ENCODE peak calls at places on chromosomes 16 and 17, in eight cellular contexts. S is heart left ventricle; B is left ventricle myocardium inferior; V is gastrocnemius medialis; E is AG04450; W is thoracic aorta; Y is CD4-positive, alpha-beta T cell; H is endodermal cell. N is an unnamed sample.

GRCh38 chr17:50458290-50458689 is 10.4 kb downstream of the CHAD start:
- DNase-seq in S (no peak), B (no peak), V (no peak), E (no peak), W (no peak), Y (no peak), H (no peak), N (no peak)

GRCh38 chr16:53022374-53022773 is 30.3 kb downstream of the CHD9NB start:
- DNase-seq in S (no peak), B (no peak), V (no peak), E (peak), W (no peak), Y (no peak), H (peak), N (no peak)

GRCh38 chr16:78957328-78958100 is 643.0 kb downstream of the MAF start:
- DNase-seq in S (no peak), B (no peak), V (no peak), E (no peak), W (no peak), Y (no peak), H (no peak), N (no peak)

GRCh38 chr16:77449208-77449607 is 14.4 kb upstream of the ADAMTS18 start:
- DNase-seq in S (no peak), B (no peak), V (no peak), E (no peak), W (no peak), Y (no peak), H (no peak), N (no peak)

GRCh38 chr17:68290268-68290954 is 516 bp downstream of the SLC16A6 start:
- DNase-seq in S (no peak), B (peak), V (peak), E (no peak), W (no peak), Y (peak), H (peak), N (peak)

GRCh38 chr16:56748191-56748590 is 18.3 kb downstream of the NUP93 start:
- DNase-seq in S (no peak), B (no peak), V (no peak), E (no peak), W (no peak), Y (no peak), H (no peak), N (no peak)

GRCh38 chr16:23268561-23268960 is 33.5 kb upstream of the SCNN1B start:
- DNase-seq in S (no peak), B (no peak), V (no peak), E (no peak), W (no peak), Y (no peak), H (no peak), N (no peak)

GRCh38 chr17:47882247-47882646 is 13.8 kb upstream of the SP2 start:
- DNase-seq in S (no peak), B (no peak), V (no peak), E (no peak), W (no peak), Y (no peak), H (no peak), N (no peak)

GRCh38 chr17:60328679-60329078 is 63.3 kb downstream of the USP32 start:
- DNase-seq in S (no peak), B (no peak), V (no peak), E (no peak), W (no peak), Y (no peak), H (peak), N (no peak)

GRCh38 chr16:53849994-53850393 is 146.0 kb downstream of the FTO start:
- DNase-seq in S (no peak), B (no peak), V (no peak), E (no peak), W (no peak), Y (no peak), H (no peak), N (no peak)

GRCh38 chr16:78325532-78325931 is 226.1 kb downstream of the WWOX start:
- DNase-seq in S (no peak), B (no peak), V (no peak), E (no peak), W (no peak), Y (no peak), H (no peak), N (no peak)

GRCh38 chr17:19707728-19708221 is 8.6 kb downstream of the SLC47A2 start:
- DNase-seq in S (no peak), B (no peak), V (no peak), E (no peak), W (no peak), Y (no peak), H (peak), N (no peak)

GRCh38 chr17:17445925-17446665 is 30.7 kb upstream of the MED9 start:
- DNase-seq in S (no peak), B (no peak), V (peak), E (peak), W (no peak), Y (no peak), H (peak), N (no peak)

GRCh38 chr16:12639044-12639443 is 164.6 kb downstream of the CPPED1 start:
- DNase-seq in S (no peak), B (no peak), V (no peak), E (no peak), W (no peak), Y (no peak), H (no peak), N (no peak)

GRCh38 chr17:37461668-37462067 is 28.0 kb upstream of the DUSP14 start:
- DNase-seq in S (no peak), B (no peak), V (no peak), E (no peak), W (no peak), Y (no peak), H (no peak), N (no peak)

GRCh38 chr17:144936-145670 is 7.7 kb downstream of the SCGB1C2 start:
- DNase-seq in S (no peak), B (peak), V (no peak), E (no peak), W (no peak), Y (no peak), H (no peak), N (peak)

GRCh38 chr16:88063201-88063773 is 112.1 kb downstream of the BANP start:
- DNase-seq in S (no peak), B (peak), V (no peak), E (peak), W (no peak), Y (no peak), H (no peak), N (no peak)

GRCh38 chr17:45234641-45235040 is 13.0 kb downstream of the FMNL1 start:
- DNase-seq in S (no peak), B (no peak), V (no peak), E (no peak), W (no peak), Y (peak), H (peak), N (no peak)

GRCh38 chr16:67296422-67296821 is 17.1 kb downstream of the PLEKHG4 start:
- DNase-seq in S (no peak), B (no peak), V (no peak), E (no peak), W (no peak), Y (no peak), H (no peak), N (no peak)

GRCh38 chr17:65588194-65588808 is 26.9 kb upstream of the AXIN2 start:
- DNase-seq in S (no peak), B (peak), V (no peak), E (no peak), W (no peak), Y (no peak), H (peak), N (no peak)

GRCh38 chr16:75265911-75266701 is 14.7 kb upstream of the BCAR1 start:
- DNase-seq in S (peak), B (peak), V (peak), E (no peak), W (no peak), Y (no peak), H (peak), N (no peak)

GRCh38 chr16:57297856-57298255 is 13.4 kb upstream of the PLLP start:
- DNase-seq in S (no peak), B (no peak), V (no peak), E (no peak), W (no peak), Y (peak), H (no peak), N (no peak)

GRCh38 chr17:28495626-28496025 is 10.5 kb upstream of the FOXN1 start:
- DNase-seq in S (no peak), B (no peak), V (no peak), E (no peak), W (no peak), Y (no peak), H (no peak), N (no peak)

GRCh38 chr16:86663691-86664517 is 85.6 kb downstream of the FOXL1 start:
- DNase-seq in S (no peak), B (no peak), V (peak), E (no peak), W (no peak), Y (no peak), H (no peak), N (no peak)

GRCh38 chr17:43328650-43329049 is 70.1 kb upstream of the ARL4D start:
- DNase-seq in S (no peak), B (no peak), V (no peak), E (no peak), W (no peak), Y (no peak), H (no peak), N (no peak)

DNA sequence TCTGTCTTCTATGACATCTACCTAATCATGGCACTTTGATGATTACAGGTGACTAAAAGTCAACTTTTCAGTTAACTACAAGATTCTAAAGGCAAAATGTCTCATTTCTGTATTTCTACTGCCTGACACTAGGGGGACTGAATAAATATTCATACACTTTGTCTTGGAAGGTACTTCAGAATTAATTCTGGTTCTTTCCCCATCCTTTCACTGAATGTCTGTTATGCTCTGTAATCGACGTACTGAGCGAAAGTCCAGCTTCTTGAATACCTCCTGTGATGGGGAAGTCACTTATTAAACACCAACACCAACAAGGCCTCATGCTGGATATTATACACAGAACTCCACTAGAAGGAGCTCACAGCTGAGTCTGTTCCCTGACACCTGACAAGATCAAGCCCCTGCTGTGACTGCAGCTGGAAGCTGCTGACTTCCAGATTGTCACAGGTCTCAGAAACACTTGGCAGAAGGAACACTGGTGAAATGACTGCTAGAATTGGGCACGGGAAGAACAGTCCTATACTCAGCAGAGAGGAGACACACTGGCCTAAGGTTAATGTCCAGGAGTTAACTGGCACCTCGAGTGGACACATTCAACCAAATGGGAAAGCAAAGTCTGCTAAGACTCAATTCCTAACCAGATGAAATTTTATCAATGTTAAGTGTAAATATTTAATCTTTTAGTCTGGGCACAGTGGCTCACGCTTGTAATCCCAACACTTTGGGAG is 31.9 kb downstream of the CMC2 start:
- DNase-seq in S (no peak), B (no peak), V (no peak), E (no peak), W (no peak), Y (no peak), H (peak), N (no peak)
- TF ChIP-seq CTCF in S (peak), B (no peak), V (no peak), E (peak), W (no peak), Y (no peak), H (peak), N (peak)

GRCh38 chr17:4945176-4945943 is 3.0 kb downstream of the PFN1 start:
- DNase-seq in S (peak), B (peak), V (peak), E (peak), W (no peak), Y (peak), H (peak), N (peak)
- TF ChIP-seq CTCF in S (no peak), B (no peak), V (no peak), E (no peak), W (no peak), Y (no peak), H (no peak), N (no peak)

DNA sequence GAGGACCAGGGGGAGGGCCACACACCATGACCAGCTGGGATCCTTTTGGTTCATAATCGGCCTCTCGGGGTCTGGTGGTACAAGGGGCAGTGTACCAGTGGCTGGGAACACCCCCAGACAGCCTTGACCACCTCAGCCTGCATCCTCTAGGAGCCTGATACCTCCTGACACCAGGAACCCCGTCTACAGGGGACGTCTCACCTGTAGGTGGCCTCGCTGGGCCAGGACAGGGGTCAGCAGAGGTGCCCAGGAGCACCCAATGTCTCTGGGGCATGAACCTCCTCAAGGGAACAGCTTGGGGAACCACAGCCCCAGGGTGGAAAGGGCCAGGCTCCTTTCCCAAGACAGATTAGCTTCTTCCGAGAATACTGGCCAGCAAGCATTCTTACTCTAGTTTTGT is 2.5 kb upstream of the METRNL start:
- DNase-seq in S (no peak), B (no peak), V (no peak), E (no peak), W (no peak), Y (no peak), H (peak), N (no peak)
- TF ChIP-seq CTCF in S (peak), B (peak), V (no peak), E (no peak), W (no peak), Y (no peak), H (peak), N (no peak)

GRCh38 chr16:85481738-85482137 is 131.4 kb upstream of the GSE1 start:
- DNase-seq in S (no peak), B (no peak), V (no peak), E (no peak), W (no peak), Y (no peak), H (no peak), N (no peak)

GRCh38 chr16:85480727-85481101 is 132.4 kb upstream of the GSE1 start:
- DNase-seq in S (no peak), B (no peak), V (no peak), E (no peak), W (no peak), Y (no peak), H (no peak), N (no peak)

GRCh38 chr16:85477801-85478363 is 135.2 kb upstream of the GSE1 start:
- DNase-seq in S (no peak), B (no peak), V (no peak), E (no peak), W (no peak), Y (no peak), H (no peak), N (no peak)

GRCh38 chr16:85481206-85481605 is 131.9 kb upstream of the GSE1 start:
- DNase-seq in S (no peak), B (no peak), V (no peak), E (no peak), W (no peak), Y (no peak), H (no peak), N (no peak)

GRCh38 chr16:85479972-85480726 is 133.0 kb upstream of the GSE1 start:
- DNase-seq in S (no peak), B (no peak), V (no peak), E (no peak), W (no peak), Y (no peak), H (peak), N (no peak)
- TF ChIP-seq CTCF in S (peak), B (peak), V (no peak), E (peak), W (peak), Y (no peak), H (peak), N (peak)